ENCODE peak calls at places on chromosomes 13 and 19, in four cellular contexts. C is WTC11, O is HepG2, T is K562. W is an unnamed sample.

GRCh38 chr19:2461751-2462634 is 5.2 kb upstream of the LMNB2 start:
- DNase-seq in O (no peak), T (peak; percentile 41), C (peak; percentile 78), W (peak; percentile 85)

GRCh38 chr13:23928985-23929384 is 31.7 kb upstream of the C1QTNF9B start:
- DNase-seq in C (no peak), O (no peak), T (no peak), W (peak; percentile 13)

GRCh38 chr13:65638572-65639168 is 1591.5 kb downstream of the PCDH9 start:
- DNase-seq in T (peak; percentile 11), O (peak; percentile 16), C (no peak), W (peak; percentile 0)

GRCh38 chr13:60229708-60230272 is 66.1 kb upstream of the DIAPH3 start:
- DNase-seq in T (no peak), O (no peak), C (no peak), W (no peak)

GRCh38 chr19:16226878-16227836 is 29.4 kb downstream of the AP1M1 start:
- DNase-seq in O (no peak), C (no peak), T (no peak), W (no peak)

GRCh38 chr13:34698953-34699352 is 243.1 kb upstream of the NBEA start:
- DNase-seq in O (no peak), T (no peak), C (no peak), W (no peak)

GRCh38 chr19:9075064-9075964 is 11.5 kb upstream of the OR1M1 start:
- DNase-seq in T (peak; percentile 84), O (peak; percentile 65), C (peak; percentile 31), W (peak; percentile 97)

GRCh38 chr13:113916330-113916815 is 52.5 kb upstream of the GAS6 start:
- DNase-seq in C (no peak), O (no peak), T (no peak), W (peak; percentile 12)

GRCh38 chr13:107883561-107884175 is 331.7 kb downstream of the LIG4 start:
- DNase-seq in T (peak; percentile 84), O (no peak), C (no peak), W (no peak)

GRCh38 chr19:17450264-17451075 is 2.0 kb upstream of the TMEM221 start:
- DNase-seq in T (no peak), O (no peak), C (no peak), W (no peak)

DNA sequence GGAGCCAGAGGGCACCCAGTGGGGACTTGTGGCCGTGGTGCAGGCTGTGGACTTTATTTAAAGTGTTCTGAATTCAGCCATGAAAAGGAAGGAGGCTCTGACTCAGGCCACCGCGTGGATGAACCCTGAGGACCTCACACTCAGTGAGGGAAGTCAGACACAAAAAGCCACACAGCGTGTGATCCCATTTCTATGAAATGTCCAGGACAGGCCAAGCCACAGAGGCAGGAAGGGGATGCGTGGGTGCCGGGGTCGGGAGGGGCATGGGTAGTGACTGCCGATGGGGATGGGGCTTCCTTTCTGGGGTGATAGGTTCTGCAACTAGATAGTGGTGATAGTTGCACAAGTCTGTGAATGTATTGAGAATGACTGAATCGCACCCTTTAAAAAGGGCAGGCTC is 8.7 kb upstream of the ZBTB7A start:
- DNase-seq in T (no peak), O (no peak), C (no peak), W (no peak)
- TF ChIP-seq NR3C1 in T (no peak), O (no peak), C (no peak), W (no peak)

DNA sequence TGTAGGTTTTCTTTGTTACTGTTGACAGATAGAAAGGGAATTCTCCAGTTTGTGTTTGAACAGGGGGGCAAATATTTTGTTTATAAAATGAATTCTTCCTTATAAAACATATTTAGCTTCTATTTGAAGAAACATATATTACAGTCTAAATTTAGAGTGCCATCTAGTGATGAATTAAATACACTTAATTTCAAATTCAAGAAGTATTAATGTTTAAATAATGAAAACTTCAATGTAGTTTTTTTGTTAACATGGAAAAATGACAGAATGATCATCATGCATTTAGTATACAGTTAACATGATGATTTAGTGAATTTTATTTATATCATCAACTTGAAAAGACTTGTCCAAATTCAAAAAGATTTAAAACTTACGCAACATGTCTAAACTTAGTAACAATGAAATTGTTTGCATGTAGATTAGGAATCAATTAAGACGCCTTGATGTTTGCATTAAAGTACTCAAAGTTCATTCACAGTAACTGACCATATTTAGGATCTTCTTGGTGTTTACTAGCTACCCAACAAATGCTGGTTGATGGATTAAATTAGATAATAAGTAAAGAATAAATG is 765.9 kb upstream of the SLITRK1 start:
- DNase-seq in C (no peak), T (no peak), O (no peak), W (no peak)
- TF ChIP-seq CTCF in C (no peak), T (no peak), O (no peak), W (peak; percentile 18)

DNA sequence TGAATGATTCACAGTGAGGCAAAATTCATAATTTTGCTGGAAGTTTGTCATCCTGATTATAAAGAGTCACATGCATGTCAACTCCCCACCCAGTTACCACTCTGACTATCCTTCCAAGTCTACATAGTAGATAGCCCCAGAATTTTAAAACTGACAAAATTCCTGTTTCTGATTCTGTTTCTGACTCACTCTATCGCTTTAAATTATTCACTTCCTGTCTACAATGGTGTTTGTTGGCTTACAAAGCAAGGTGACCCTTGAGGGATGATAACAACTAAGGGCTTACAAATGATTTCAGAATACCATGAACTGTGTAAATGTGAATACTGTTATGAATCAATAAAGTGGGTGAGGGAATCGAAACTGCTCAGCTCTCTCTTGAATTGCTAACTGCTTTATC is 98.7 kb upstream of the KL start:
- DNase-seq in O (no peak), C (no peak), T (no peak), W (no peak)
- TF ChIP-seq NR3C1 in O (no peak), C (no peak), T (no peak), W (no peak)

DNA sequence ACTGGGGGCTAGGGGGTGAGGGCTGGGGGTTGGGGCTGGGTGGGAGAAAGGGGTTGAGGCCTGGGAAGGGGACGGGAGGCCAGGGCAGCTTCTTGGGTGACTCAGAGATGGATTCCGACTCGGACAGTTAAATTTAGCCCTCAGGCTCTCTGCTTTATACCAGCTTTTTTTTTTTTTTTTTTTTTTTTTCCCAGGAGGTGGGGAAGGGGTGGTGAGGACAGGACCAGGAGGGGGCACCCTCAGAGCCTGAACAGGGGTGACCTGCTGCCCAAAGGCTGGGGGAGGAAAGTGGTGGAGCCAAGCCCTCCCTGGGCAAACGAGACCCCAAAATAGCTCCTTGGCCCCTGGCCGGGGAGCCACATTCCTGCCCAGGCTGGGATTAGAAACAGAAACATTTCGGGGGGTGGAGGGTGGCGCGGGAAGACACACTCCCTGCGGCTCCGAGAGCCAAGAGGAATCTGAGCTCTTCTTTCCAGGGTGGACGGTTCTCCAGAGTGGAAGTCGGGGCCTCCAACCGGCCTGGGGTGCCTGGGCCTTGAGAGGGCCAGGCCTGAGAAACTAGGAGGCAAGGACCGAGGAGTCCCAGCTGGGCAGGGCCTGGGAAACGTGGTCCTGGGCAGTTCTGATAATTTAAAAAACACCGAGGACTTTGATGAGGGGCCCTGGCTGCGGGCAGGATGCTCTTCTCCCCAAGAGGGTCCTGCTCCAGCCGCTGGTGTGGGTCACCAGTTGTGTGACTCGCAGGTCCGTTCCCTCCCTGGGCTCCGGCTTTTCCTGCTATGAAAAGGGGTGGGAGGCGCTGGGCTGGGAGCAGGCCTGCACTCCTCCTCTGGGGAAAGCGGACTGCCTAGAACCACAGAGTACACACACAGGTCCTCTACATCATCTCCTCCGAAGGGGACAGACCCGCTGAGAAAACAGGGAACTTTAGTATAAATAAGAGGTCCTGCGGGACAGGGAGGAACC is 813 bp upstream of the DMPK start:
- DNase-seq in O (no peak), T (no peak), C (no peak), W (peak; percentile 84)
- TF ChIP-seq CTCF in O (no peak), T (no peak), C (no peak), W (no peak)

GRCh38 chr13:51524846-51525566 is 59.3 kb upstream of the WDFY2 start:
- DNase-seq in T (no peak), O (no peak), C (no peak), W (no peak)
- TF ChIP-seq NR3C1 in T (no peak), O (no peak), C (no peak), W (no peak)

DNA sequence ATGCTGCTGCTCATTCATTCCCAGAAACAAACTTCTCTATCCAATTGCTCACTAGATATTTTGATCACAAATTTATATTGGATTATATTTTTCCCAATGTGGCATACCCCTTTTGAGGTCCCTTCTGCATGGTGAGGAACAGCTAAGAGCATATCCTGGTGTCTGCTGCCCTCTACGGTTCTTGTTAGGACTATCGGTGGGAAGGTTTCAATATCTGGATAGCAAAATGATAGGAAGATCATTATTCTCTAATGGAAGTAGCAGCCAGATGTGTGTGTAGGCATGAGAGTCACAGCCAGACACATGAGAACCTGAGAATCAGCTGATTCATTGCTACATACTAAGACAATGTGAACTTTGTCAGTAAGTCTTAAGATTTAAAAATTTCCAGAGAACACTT is 1422.4 kb upstream of the MIR17HG start:
- DNase-seq in O (peak; percentile 32), T (peak; percentile 41), C (peak; percentile 28), W (no peak)
- TF ChIP-seq CTCF in O (peak; percentile 70), T (no peak), C (no peak), W (peak; percentile 38)

GRCh38 chr13:22812793-22813192 is 368.0 kb upstream of the SGCG start:
- DNase-seq in T (no peak), O (no peak), C (no peak), W (peak; percentile 10)
- TF ChIP-seq NR3C1 in T (no peak), O (no peak), C (no peak), W (no peak)